ENCODE peak calls at places on chromosome 4, in five cellular contexts. D, I, C, H and N are unnamed samples.

GRCh38 chr4:111154924-111155323 is 532.0 kb upstream of the PITX2 start:
- DNase-seq in D (no peak), H (no peak), C (no peak), I (no peak), N (no peak)

GRCh38 chr4:180827193-180827592 is 1416.0 kb upstream of the TENM3 start:
- DNase-seq in D (no peak), I (no peak), C (no peak), H (peak; percentile 6), N (peak; percentile 8)

GRCh38 chr4:188911199-188911598 is 772.0 kb downstream of the TRIML1 start:
- DNase-seq in I (no peak), H (no peak), D (no peak), C (no peak), N (no peak)

GRCh38 chr4:75289843-75290616 is 224.2 kb downstream of the RCHY1 start:
- DNase-seq in D (no peak), I (no peak), H (no peak), C (no peak), N (no peak)

GRCh38 chr4:76188557-76188956 is 25.1 kb downstream of the SCARB2 start:
- DNase-seq in C (no peak), I (no peak), H (no peak), D (no peak), N (no peak)

GRCh38 chr4:134463771-134464170 is 262.2 kb upstream of the PABPC4L start:
- DNase-seq in D (no peak), I (no peak), H (no peak), C (no peak), N (no peak)

GRCh38 chr4:24137963-24138601 is 248.2 kb upstream of the PPARGC1A start:
- DNase-seq in C (no peak), I (no peak), D (no peak), H (no peak), N (no peak)

GRCh38 chr4:75527482-75527881 is 13.2 kb downstream of the THAP6 start:
- DNase-seq in C (no peak), I (no peak), D (no peak), H (no peak), N (no peak)

GRCh38 chr4:122480023-122480422 is 23.5 kb upstream of the IL2 start:
- DNase-seq in D (no peak), H (peak; percentile 63), C (no peak), I (no peak), N (no peak)

GRCh38 chr4:53656421-53656981 is 65.2 kb upstream of the LNX1 start:
- DNase-seq in C (peak; percentile 68), I (no peak), H (no peak), D (peak; percentile 74), N (no peak)

GRCh38 chr4:38092701-38093100 is 132.5 kb downstream of the PTTG2 start:
- DNase-seq in D (no peak), I (no peak), C (no peak), H (peak; percentile 30), N (no peak)

GRCh38 chr4:19259920-19260319 is 991.8 kb upstream of the SLIT2 start:
- DNase-seq in I (no peak), C (no peak), H (no peak), D (no peak), N (no peak)

GRCh38 chr4:154559141-154559841 is 3.5 kb upstream of the FGB start:
- DNase-seq in I (no peak), C (no peak), H (peak; percentile 26), D (no peak), N (no peak)

GRCh38 chr4:122898370-122899150 is 23.8 kb downstream of the NUDT6 start:
- DNase-seq in D (no peak), I (no peak), C (no peak), H (peak; percentile 88), N (no peak)

GRCh38 chr4:54586343-54586953 is 71.3 kb upstream of the KIT start:
- DNase-seq in I (no peak), H (peak; percentile 53), C (no peak), D (no peak), N (no peak)

GRCh38 chr4:186688150-186688943 is 35.3 kb downstream of the FAT1 start:
- DNase-seq in C (no peak), I (no peak), D (no peak), H (no peak), N (no peak)

GRCh38 chr4:152115794-152116193 is 355.0 kb upstream of the GATB start:
- DNase-seq in D (no peak), H (no peak), C (no peak), I (no peak), N (peak; percentile 38)

GRCh38 chr4:177574446-177574845 is 132.2 kb upstream of the AGA start:
- DNase-seq in D (no peak), I (no peak), C (no peak), H (peak; percentile 50), N (no peak)

GRCh38 chr4:126513596-126513995 is 1119.2 kb upstream of the INTU start:
- DNase-seq in D (no peak), H (no peak), C (no peak), I (no peak), N (no peak)

GRCh38 chr4:174418640-174419039 is 103.6 kb downstream of the HPGD start:
- DNase-seq in C (no peak), H (no peak), I (no peak), D (no peak), N (no peak)

GRCh38 chr4:15336410-15337184 is 91.2 kb upstream of the C1QTNF7 start:
- DNase-seq in H (peak; percentile 54), C (no peak), I (no peak), D (no peak), N (no peak)